ENCODE peak calls at places on chromosomes 7 and 10, in ten cellular contexts. H, D, O, J, E, Z, K, X, G and P are unnamed samples.
A peak's percentile ranks its signal among the peaks of the same experiment; 100 is the strongest.

GRCh38 chr10:90066435-90066834 is 365.0 kb downstream of the KIF20B start:
- DNase-seq in D (no peak), E (no peak), K (no peak), H (no peak), J (no peak), O (no peak), Z (no peak), X (no peak), G (no peak), P (no peak)

GRCh38 chr7:38694326-38694725 is 63.2 kb upstream of the AMPH start:
- DNase-seq in J (no peak), K (no peak), Z (no peak), G (no peak), D (no peak), E (no peak), X (no peak), H (no peak), O (no peak), P (no peak)

GRCh38 chr10:27742926-27743735 is 2.5 kb downstream of the MKX start:
- DNase-seq in Z (no peak), G (no peak), E (peak; percentile 48), D (no peak), X (no peak), J (peak; percentile 22), O (no peak), H (peak; percentile 16), K (peak; percentile 32), P (no peak)

GRCh38 chr10:69861251-69862240 is 59.8 kb downstream of the COL13A1 start:
- DNase-seq in X (no peak), K (peak; percentile 89), G (no peak), D (peak; percentile 66), O (no peak), J (no peak), H (no peak), Z (no peak), E (peak; percentile 66), P (peak; percentile 34)

GRCh38 chr10:76719021-76719420 is 918.6 kb downstream of the KCNMA1 start:
- DNase-seq in K (no peak), Z (no peak), O (no peak), X (no peak), G (no peak), J (no peak), E (no peak), H (no peak), D (no peak), P (no peak)

GRCh38 chr7:17552952-17553351 is 254.5 kb downstream of the AHR start:
- DNase-seq in O (no peak), E (no peak), X (no peak), G (no peak), Z (no peak), K (peak; percentile 24), J (no peak), H (no peak), D (no peak), P (no peak)

GRCh38 chr7:151865070-151865670 is 11.7 kb downstream of the PRKAG2 start:
- DNase-seq in J (no peak), K (no peak), X (no peak), Z (no peak), H (no peak), D (no peak), E (peak; percentile 25), G (no peak), O (no peak), P (no peak)

GRCh38 chr10:109924947-109925620 is 1.8 kb upstream of the XPNPEP1 start:
- DNase-seq in Z (no peak), J (no peak), O (no peak), K (no peak), D (no peak), X (no peak), G (no peak), H (no peak), E (no peak), P (no peak)

GRCh38 chr10:113362645-113363091 is 190.2 kb upstream of the HABP2 start:
- DNase-seq in O (no peak), E (no peak), D (no peak), K (peak; percentile 46), X (no peak), Z (no peak), H (no peak), G (no peak), J (no peak), P (no peak)